ENCODE peak calls at places on chromosomes 13 and 19, in ten cellular contexts. D, H, V, P, Q, Z, E, K, W and G are unnamed samples. For H3K4me1, the result is how much of the 10 kb centered on the place peaks cover.

GRCh38 chr19:40467007-40467565 is 285 bp downstream of the SPTBN4 start:
- DNase-seq in K (peak), D (no peak), E (no peak), P (no peak), Z (no peak), V (peak), H (no peak), Q (no peak), W (peak), G (peak)

GRCh38 chr19:11458236-11458900 is 22.5 kb downstream of the ELAVL3 start:
- DNase-seq in V (no peak), W (no peak), D (no peak), Q (no peak), K (no peak), P (no peak), H (no peak), Z (no peak), E (no peak), G (no peak)

GRCh38 chr19:13037161-13037560 is 41.9 kb downstream of the NFIX start:
- DNase-seq in Q (no peak), K (no peak), W (peak), P (no peak), D (no peak), Z (peak), H (peak), V (no peak), E (no peak), G (no peak)

GRCh38 chr13:44354322-44354721 is 19.3 kb upstream of the SERP2 start:
- DNase-seq in Z (no peak), H (no peak), K (no peak), P (no peak), Q (no peak), W (no peak), V (no peak), E (no peak), D (no peak), G (no peak)

GRCh38 chr13:111658150-111659100 is 338.0 kb downstream of the TEX29 start:
- DNase-seq in D (no peak), E (no peak), P (no peak), Z (no peak), K (peak), W (peak), Q (no peak), H (no peak), V (no peak), G (no peak)

GRCh38 chr13:42990991-42991891 is 800 bp downstream of the EPSTI1 start:
- DNase-seq in D (no peak), W (no peak), H (no peak), Z (no peak), V (no peak), P (no peak), Q (no peak), K (no peak), E (no peak), G (no peak)

GRCh38 chr13:47672982-47673670 is 327.9 kb downstream of the SUCLA2 start:
- DNase-seq in H (peak), W (no peak), Z (no peak), K (no peak), D (no peak), E (no peak), P (no peak), Q (no peak), V (no peak), G (no peak)

GRCh38 chr19:17779281-17779930 is 15.5 kb upstream of the B3GNT3 start:
- DNase-seq in D (peak), Q (no peak), K (peak), E (no peak), Z (peak), W (peak), H (peak), V (no peak), P (no peak), G (peak)

GRCh38 chr19:35380450-35381124 is 9.7 kb downstream of the GPR42 start:
- DNase-seq in Z (no peak), E (no peak), P (no peak), H (no peak), K (no peak), W (peak), V (no peak), Q (no peak), D (no peak), G (no peak)

GRCh38 chr13:114268344-114269280 is 12.8 kb upstream of the UPF3A start:
- DNase-seq in Q (no peak), D (no peak), Z (no peak), P (no peak), E (no peak), H (no peak), W (no peak), V (no peak), K (no peak), G (no peak)

DNA sequence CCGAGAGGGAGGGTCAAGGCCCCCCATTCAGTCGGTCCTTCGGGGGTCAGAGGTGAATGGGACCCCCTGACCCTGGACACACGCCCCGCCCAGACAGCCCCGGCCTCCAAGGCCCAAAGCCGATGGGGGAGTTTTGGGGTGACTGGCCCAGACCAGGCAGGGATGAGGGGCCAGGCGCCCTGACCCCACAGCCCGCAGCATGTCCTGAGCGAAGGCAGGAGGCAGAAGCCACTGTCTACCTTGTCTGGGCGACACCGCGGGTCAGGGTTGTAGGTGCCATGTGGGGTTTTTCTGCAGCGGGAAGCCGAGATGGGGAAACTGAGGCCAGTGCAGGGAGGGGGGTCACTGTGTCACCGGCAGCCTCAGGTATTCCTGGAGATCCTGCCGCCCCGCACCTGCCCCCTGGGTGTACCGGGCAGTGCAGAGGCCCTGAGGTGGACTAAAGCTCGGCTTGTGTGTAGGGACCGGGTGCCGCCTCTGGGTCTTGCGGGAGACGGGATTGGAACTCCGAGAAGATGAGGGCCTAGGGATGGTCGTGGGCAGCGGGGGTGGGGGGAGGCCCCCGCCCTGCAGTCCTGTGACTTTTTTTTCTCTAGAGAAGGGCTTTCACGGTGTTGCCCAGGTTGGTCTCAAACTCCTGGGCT is 8.5 kb downstream of the ARID3A start:
- DNase-seq in K (no peak), W (no peak), Z (no peak), Q (no peak), E (no peak), P (no peak), H (no peak), D (no peak), V (no peak), G (no peak)
- H3K4me1 ChIP-seq in K (under half), W (under half), Z (under half), Q (under half), E (under half), P (under half), H (under half), D (under half), V (under half), G (under half)

GRCh38 chr19:44738603-44739585 is 9.6 kb upstream of the BCL3 start:
- DNase-seq in P (no peak), V (peak), E (no peak), W (no peak), K (no peak), H (no peak), D (no peak), Q (no peak), Z (no peak), G (no peak)

GRCh38 chr19:44740351-44740824 is 8.1 kb upstream of the BCL3 start:
- DNase-seq in V (no peak), E (no peak), K (no peak), D (no peak), W (peak), Q (no peak), H (no peak), Z (no peak), P (no peak), G (no peak)

GRCh38 chr19:44738161-44738535 is 10.4 kb upstream of the BCL3 start:
- DNase-seq in K (no peak), Z (no peak), V (no peak), H (no peak), E (no peak), W (no peak), P (no peak), Q (no peak), D (no peak), G (no peak)

GRCh38 chr19:44735011-44735410 is 13.5 kb upstream of the BCL3 start:
- DNase-seq in Q (no peak), D (no peak), W (no peak), V (no peak), Z (no peak), K (no peak), E (no peak), P (no peak), H (peak), G (no peak)

GRCh38 chr19:44737238-44738160 is 11.0 kb upstream of the BCL3 start:
- DNase-seq in V (no peak), K (no peak), H (no peak), E (no peak), W (no peak), D (no peak), P (no peak), Q (no peak), Z (no peak), G (no peak)
- H3K4me1 ChIP-seq in V (under half), K (under half), H (under half), E (under half), W (under half), D (under half), P (under half), Q (under half), Z (under half), G (half or more)

GRCh38 chr13:40179421-40179820 is 487.0 kb downstream of the FOXO1 start:
- DNase-seq in K (no peak), V (no peak), Q (no peak), D (no peak), W (no peak), P (no peak), H (no peak), Z (no peak), E (no peak), G (no peak)

GRCh38 chr13:40181203-40181845 is 485.1 kb downstream of the FOXO1 start:
- DNase-seq in D (no peak), P (no peak), V (no peak), Z (no peak), K (no peak), Q (no peak), W (no peak), H (peak), E (no peak), G (no peak)

GRCh38 chr13:40180776-40181175 is 485.7 kb downstream of the FOXO1 start:
- DNase-seq in K (no peak), E (no peak), V (no peak), Z (no peak), H (no peak), Q (no peak), W (no peak), D (no peak), P (no peak), G (no peak)

GRCh38 chr13:40178130-40178529 is 488.3 kb downstream of the FOXO1 start:
- DNase-seq in W (no peak), E (no peak), D (no peak), Q (no peak), Z (no peak), K (no peak), H (no peak), P (no peak), V (no peak), G (no peak)

GRCh38 chr13:40179882-40180281 is 486.6 kb downstream of the FOXO1 start:
- DNase-seq in Q (no peak), P (no peak), W (no peak), K (no peak), E (no peak), D (no peak), H (no peak), V (no peak), Z (no peak), G (no peak)
- H3K4me1 ChIP-seq in Q (under half), P (under half), W (under half), K (under half), E (under half), D (under half), H (under half), V (under half), Z (under half), G (under half)

GRCh38 chr13:77016888-77017623 is 9.9 kb downstream of the FBXL3 start:
- DNase-seq in D (no peak), K (peak), H (no peak), V (no peak), E (no peak), W (no peak), P (no peak), Z (no peak), Q (no peak), G (no peak)
- H3K4me1 ChIP-seq in D (under half), K (under half), H (under half), V (under half), E (half or more), W (under half), P (under half), Z (under half), Q (under half), G (under half)

GRCh38 chr19:49835562-49835961 is 15.4 kb upstream of the PTOV1 start:
- DNase-seq in Q (no peak), E (no peak), K (no peak), Z (no peak), V (no peak), P (no peak), D (no peak), H (no peak), W (no peak), G (no peak)

GRCh38 chr19:49836176-49837008 is 14.6 kb upstream of the PTOV1 start:
- DNase-seq in D (no peak), Q (no peak), K (no peak), H (no peak), W (no peak), Z (no peak), V (no peak), P (no peak), E (no peak), G (no peak)

GRCh38 chr19:49837009-49837310 is 14.0 kb upstream of the PTOV1 start:
- DNase-seq in Z (no peak), W (no peak), V (no peak), K (no peak), P (no peak), Q (no peak), E (no peak), H (no peak), D (no peak), G (no peak)

GRCh38 chr19:49838816-49839588 is 12.0 kb upstream of the PTOV1 start:
- DNase-seq in H (no peak), K (no peak), Z (no peak), P (no peak), W (no peak), V (no peak), Q (no peak), E (no peak), D (no peak), G (no peak)

DNA sequence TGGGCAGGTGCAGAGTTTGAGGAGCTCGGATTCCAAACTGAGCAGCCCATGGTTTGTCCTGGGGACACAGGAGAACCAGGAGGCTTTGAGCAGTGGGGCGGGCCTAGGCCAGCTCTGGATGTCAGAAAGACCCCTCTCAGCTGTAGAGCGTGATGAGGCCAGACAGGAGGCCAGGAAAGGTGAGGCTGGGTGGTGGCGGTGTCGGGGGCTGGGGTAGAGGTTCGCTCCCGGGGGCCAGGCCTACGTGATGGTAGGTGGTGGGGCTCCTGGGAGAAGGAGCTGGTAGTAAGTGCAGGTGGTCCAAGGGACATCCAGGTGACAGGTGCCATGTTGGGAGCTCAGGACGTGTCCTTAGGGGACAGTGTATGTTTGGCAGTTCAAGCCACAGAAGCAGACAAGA is 13.5 kb upstream of the PTOV1 start:
- DNase-seq in E (no peak), K (no peak), H (no peak), V (no peak), Q (no peak), P (no peak), Z (no peak), D (no peak), W (no peak), G (no peak)
- H3K4me1 ChIP-seq in E (under half), K (under half), H (under half), V (under half), Q (under half), P (under half), Z (under half), D (under half), W (under half), G (under half)